ENCODE peak calls at places on chromosomes 1 and 21, in eight cellular contexts. One of them, this sample, is unnamed.

GRCh38 chr21:26966978-26967913 is at the start of gene ADAMTS5:
- DNase-seq in BJ: no peak
- DNase-seq in activated CD4-positive, alpha-beta T cell treated with anti-CD3 and anti-CD28 coated beads, Interleukin-2, amount 10 ng/mL, durations not matched to agents 7 days and 5 days: no peak
- DNase-seq in activated naive CD4-positive, alpha-beta T cell: no peak
- DNase-seq in effector memory CD8-positive, alpha-beta T cell: no peak
- DNase-seq in HEK293T: peak; percentile 59
- DNase-seq in NCI-H1105: no peak
- DNase-seq in OCI-LY7: no peak
- DNase-seq in this sample: no peak

GRCh38 chr21:44867464-44867863 is 6.0 kb downstream of the PTTG1IP start:
- DNase-seq in BJ: no peak
- DNase-seq in activated CD4-positive, alpha-beta T cell treated with anti-CD3 and anti-CD28 coated beads, Interleukin-2, amount 10 ng/mL, durations not matched to agents 7 days and 5 days: no peak
- DNase-seq in activated naive CD4-positive, alpha-beta T cell: no peak
- DNase-seq in effector memory CD8-positive, alpha-beta T cell: no peak
- DNase-seq in HEK293T: no peak
- DNase-seq in NCI-H1105: no peak
- DNase-seq in OCI-LY7: no peak
- DNase-seq in this sample: no peak

GRCh38 chr1:162873671-162874666 is 13.0 kb upstream of the CCDC190 start:
- DNase-seq in BJ: no peak
- DNase-seq in activated CD4-positive, alpha-beta T cell treated with anti-CD3 and anti-CD28 coated beads, Interleukin-2, amount 10 ng/mL, durations not matched to agents 7 days and 5 days: no peak
- DNase-seq in activated naive CD4-positive, alpha-beta T cell: no peak
- DNase-seq in effector memory CD8-positive, alpha-beta T cell: no peak
- DNase-seq in HEK293T: no peak
- DNase-seq in NCI-H1105: no peak
- DNase-seq in OCI-LY7: no peak
- DNase-seq in this sample: no peak

GRCh38 chr1:221327954-221328353 is 413.9 kb downstream of the DUSP10 start:
- DNase-seq in BJ: no peak
- DNase-seq in activated CD4-positive, alpha-beta T cell treated with anti-CD3 and anti-CD28 coated beads, Interleukin-2, amount 10 ng/mL, durations not matched to agents 7 days and 5 days: no peak
- DNase-seq in activated naive CD4-positive, alpha-beta T cell: no peak
- DNase-seq in effector memory CD8-positive, alpha-beta T cell: no peak
- DNase-seq in HEK293T: peak; percentile 32
- DNase-seq in NCI-H1105: peak; percentile 99
- DNase-seq in OCI-LY7: no peak
- DNase-seq in this sample: no peak

GRCh38 chr1:116076831-116077230 is 34.4 kb upstream of the MAB21L3 start:
- DNase-seq in BJ: no peak
- DNase-seq in activated CD4-positive, alpha-beta T cell treated with anti-CD3 and anti-CD28 coated beads, Interleukin-2, amount 10 ng/mL, durations not matched to agents 7 days and 5 days: no peak
- DNase-seq in activated naive CD4-positive, alpha-beta T cell: no peak
- DNase-seq in effector memory CD8-positive, alpha-beta T cell: no peak
- DNase-seq in HEK293T: no peak
- DNase-seq in NCI-H1105: no peak
- DNase-seq in OCI-LY7: no peak
- DNase-seq in this sample: no peak

GRCh38 chr1:175116903-175117302 is 49.3 kb downstream of the TNN start:
- DNase-seq in BJ: no peak
- DNase-seq in activated CD4-positive, alpha-beta T cell treated with anti-CD3 and anti-CD28 coated beads, Interleukin-2, amount 10 ng/mL, durations not matched to agents 7 days and 5 days: no peak
- DNase-seq in activated naive CD4-positive, alpha-beta T cell: no peak
- DNase-seq in effector memory CD8-positive, alpha-beta T cell: no peak
- DNase-seq in HEK293T: no peak
- DNase-seq in NCI-H1105: no peak
- DNase-seq in OCI-LY7: no peak
- DNase-seq in this sample: no peak

GRCh38 chr1:171257207-171258052 is 9.1 kb downstream of the FMO1 start:
- DNase-seq in BJ: no peak
- DNase-seq in activated CD4-positive, alpha-beta T cell treated with anti-CD3 and anti-CD28 coated beads, Interleukin-2, amount 10 ng/mL, durations not matched to agents 7 days and 5 days: no peak
- DNase-seq in activated naive CD4-positive, alpha-beta T cell: no peak
- DNase-seq in effector memory CD8-positive, alpha-beta T cell: no peak
- DNase-seq in HEK293T: no peak
- DNase-seq in NCI-H1105: no peak
- DNase-seq in OCI-LY7: no peak
- DNase-seq in this sample: no peak

GRCh38 chr1:41758904-41759548 is 159.7 kb downstream of the HIVEP3 start:
- DNase-seq in BJ: peak; percentile 52
- DNase-seq in activated CD4-positive, alpha-beta T cell treated with anti-CD3 and anti-CD28 coated beads, Interleukin-2, amount 10 ng/mL, durations not matched to agents 7 days and 5 days: no peak
- DNase-seq in activated naive CD4-positive, alpha-beta T cell: no peak
- DNase-seq in effector memory CD8-positive, alpha-beta T cell: no peak
- DNase-seq in HEK293T: no peak
- DNase-seq in NCI-H1105: no peak
- DNase-seq in OCI-LY7: no peak
- DNase-seq in this sample: no peak

GRCh38 chr1:210828996-210829596 is 304.9 kb downstream of the KCNH1 start:
- DNase-seq in BJ: no peak
- DNase-seq in activated CD4-positive, alpha-beta T cell treated with anti-CD3 and anti-CD28 coated beads, Interleukin-2, amount 10 ng/mL, durations not matched to agents 7 days and 5 days: no peak
- DNase-seq in activated naive CD4-positive, alpha-beta T cell: no peak
- DNase-seq in effector memory CD8-positive, alpha-beta T cell: no peak
- DNase-seq in HEK293T: no peak
- DNase-seq in NCI-H1105: no peak
- DNase-seq in OCI-LY7: no peak
- DNase-seq in this sample: no peak

GRCh38 chr21:41362605-41363369 is 960 bp downstream of the MX2 start:
- DNase-seq in BJ: no peak
- DNase-seq in activated CD4-positive, alpha-beta T cell treated with anti-CD3 and anti-CD28 coated beads, Interleukin-2, amount 10 ng/mL, durations not matched to agents 7 days and 5 days: no peak
- DNase-seq in activated naive CD4-positive, alpha-beta T cell: no peak
- DNase-seq in effector memory CD8-positive, alpha-beta T cell: no peak
- DNase-seq in HEK293T: no peak
- DNase-seq in NCI-H1105: no peak
- DNase-seq in OCI-LY7: no peak
- DNase-seq in this sample: no peak

GRCh38 chr1:18038051-18038450 is 69.5 kb upstream of the IGSF21 start:
- DNase-seq in BJ: no peak
- DNase-seq in activated CD4-positive, alpha-beta T cell treated with anti-CD3 and anti-CD28 coated beads, Interleukin-2, amount 10 ng/mL, durations not matched to agents 7 days and 5 days: no peak
- DNase-seq in activated naive CD4-positive, alpha-beta T cell: no peak
- DNase-seq in effector memory CD8-positive, alpha-beta T cell: no peak
- DNase-seq in HEK293T: no peak
- DNase-seq in NCI-H1105: no peak
- DNase-seq in OCI-LY7: no peak
- DNase-seq in this sample: no peak

GRCh38 chr1:32240140-32240951 is 6.7 kb upstream of the FAM167B start:
- DNase-seq in BJ: no peak
- DNase-seq in activated CD4-positive, alpha-beta T cell treated with anti-CD3 and anti-CD28 coated beads, Interleukin-2, amount 10 ng/mL, durations not matched to agents 7 days and 5 days: peak; percentile 53
- DNase-seq in activated naive CD4-positive, alpha-beta T cell: peak; percentile 24
- DNase-seq in effector memory CD8-positive, alpha-beta T cell: peak; percentile 49
- DNase-seq in HEK293T: no peak
- DNase-seq in NCI-H1105: peak; percentile 93
- DNase-seq in OCI-LY7: peak; percentile 41
- DNase-seq in this sample: peak; percentile 57

GRCh38 chr1:150322310-150322709 is 977 bp downstream of the PRPF3 start:
- DNase-seq in BJ: no peak
- DNase-seq in activated CD4-positive, alpha-beta T cell treated with anti-CD3 and anti-CD28 coated beads, Interleukin-2, amount 10 ng/mL, durations not matched to agents 7 days and 5 days: peak; percentile 11
- DNase-seq in activated naive CD4-positive, alpha-beta T cell: no peak
- DNase-seq in effector memory CD8-positive, alpha-beta T cell: no peak
- DNase-seq in HEK293T: no peak
- DNase-seq in NCI-H1105: no peak
- DNase-seq in OCI-LY7: no peak
- DNase-seq in this sample: peak; percentile 21

GRCh38 chr1:16205333-16205671 is 7.2 kb downstream of the ARHGEF19 start:
- DNase-seq in BJ: no peak
- DNase-seq in activated CD4-positive, alpha-beta T cell treated with anti-CD3 and anti-CD28 coated beads, Interleukin-2, amount 10 ng/mL, durations not matched to agents 7 days and 5 days: no peak
- DNase-seq in activated naive CD4-positive, alpha-beta T cell: no peak
- DNase-seq in effector memory CD8-positive, alpha-beta T cell: no peak
- DNase-seq in HEK293T: no peak
- DNase-seq in NCI-H1105: no peak
- DNase-seq in OCI-LY7: no peak
- DNase-seq in this sample: no peak

This sample was measured in CD4-positive, CD25-positive, alpha-beta regulatory T cell.